ENCODE peak calls at places on chromosome 13, in four cellular contexts. One of them, this sample, is unnamed.

GRCh38 chr13:85603735-85604134 is 195.5 kb downstream of the SLITRK6 start:
- DNase-seq in CD8-positive, alpha-beta T cell: no peak
- DNase-seq in OCI-LY7: no peak
- DNase-seq in body of pancreas: no peak
- DNase-seq in this sample: no peak

GRCh38 chr13:32409561-32410440 is 18.1 kb downstream of the N4BP2L1 start:
- DNase-seq in OCI-LY7: no peak
- DNase-seq in CD8-positive, alpha-beta T cell: no peak
- DNase-seq in body of pancreas: no peak
- DNase-seq in this sample: no peak

GRCh38 chr13:73991884-73992283 is 142.3 kb downstream of the KLF12 start:
- DNase-seq in OCI-LY7: peak; percentile 84
- DNase-seq in CD8-positive, alpha-beta T cell: no peak
- DNase-seq in body of pancreas: no peak
- DNase-seq in this sample: no peak

GRCh38 chr13:22486490-22486889 is 694.3 kb upstream of the SGCG start:
- DNase-seq in body of pancreas: no peak
- DNase-seq in OCI-LY7: no peak
- DNase-seq in CD8-positive, alpha-beta T cell: no peak
- DNase-seq in this sample: no peak

GRCh38 chr13:66339214-66339613 is 890.9 kb downstream of the PCDH9 start:
- DNase-seq in CD8-positive, alpha-beta T cell: no peak
- DNase-seq in OCI-LY7: no peak
- DNase-seq in body of pancreas: no peak
- DNase-seq in this sample: no peak

GRCh38 chr13:61316647-61317046 is 99.0 kb downstream of the PCDH20 start:
- DNase-seq in body of pancreas: no peak
- DNase-seq in OCI-LY7: no peak
- DNase-seq in CD8-positive, alpha-beta T cell: no peak
- DNase-seq in this sample: no peak

GRCh38 chr13:26377038-26377437 is 123.1 kb downstream of the CDK8 start:
- DNase-seq in OCI-LY7: peak; percentile 18
- DNase-seq in CD8-positive, alpha-beta T cell: no peak
- DNase-seq in body of pancreas: peak; percentile 35
- DNase-seq in this sample: no peak

GRCh38 chr13:84645196-84646071 is 763.2 kb upstream of the SLITRK1 start:
- DNase-seq in CD8-positive, alpha-beta T cell: no peak
- DNase-seq in body of pancreas: peak; percentile 6
- DNase-seq in OCI-LY7: no peak
- DNase-seq in this sample: no peak

GRCh38 chr13:96632536-96633320 is 361.5 kb downstream of the OXGR1 start:
- DNase-seq in OCI-LY7: no peak
- DNase-seq in body of pancreas: no peak
- DNase-seq in CD8-positive, alpha-beta T cell: no peak
- DNase-seq in this sample: no peak

GRCh38 chr13:59728896-59729545 is 434.7 kb downstream of the DIAPH3 start:
- DNase-seq in OCI-LY7: no peak
- DNase-seq in CD8-positive, alpha-beta T cell: no peak
- DNase-seq in body of pancreas: no peak
- DNase-seq in this sample: no peak

GRCh38 chr13:113410472-113411201 is 42.7 kb downstream of the ADPRHL1 start:
- DNase-seq in body of pancreas: no peak
- DNase-seq in OCI-LY7: no peak
- DNase-seq in CD8-positive, alpha-beta T cell: no peak
- DNase-seq in this sample: no peak

GRCh38 chr13:75385708-75386083 is 96.3 kb downstream of the TBC1D4 start:
- DNase-seq in body of pancreas: no peak
- DNase-seq in CD8-positive, alpha-beta T cell: no peak
- DNase-seq in OCI-LY7: no peak
- DNase-seq in this sample: no peak

GRCh38 chr13:42968906-42969305 is 23.1 kb downstream of the EPSTI1 start:
- DNase-seq in OCI-LY7: no peak
- DNase-seq in body of pancreas: peak; percentile 40
- DNase-seq in CD8-positive, alpha-beta T cell: no peak
- DNase-seq in this sample: no peak

GRCh38 chr13:107767119-107767518 is 448.2 kb downstream of the LIG4 start:
- DNase-seq in OCI-LY7: no peak
- DNase-seq in CD8-positive, alpha-beta T cell: no peak
- DNase-seq in body of pancreas: no peak
- DNase-seq in this sample: no peak

GRCh38 chr13:113889467-113889866 is 25.6 kb upstream of the GAS6 start:
- DNase-seq in OCI-LY7: no peak
- DNase-seq in CD8-positive, alpha-beta T cell: no peak
- DNase-seq in body of pancreas: no peak
- DNase-seq in this sample: no peak

GRCh38 chr13:59776924-59777690 is 386.6 kb downstream of the DIAPH3 start:
- DNase-seq in CD8-positive, alpha-beta T cell: no peak
- DNase-seq in body of pancreas: no peak
- DNase-seq in OCI-LY7: no peak
- DNase-seq in this sample: no peak

GRCh38 chr13:98584668-98585397 is 7.9 kb upstream of the STK24 start:
- DNase-seq in body of pancreas: no peak
- DNase-seq in OCI-LY7: no peak
- DNase-seq in CD8-positive, alpha-beta T cell: no peak
- DNase-seq in this sample: no peak

GRCh38 chr13:76813874-76814273 is 72.3 kb downstream of the KCTD12 start:
- DNase-seq in body of pancreas: peak; percentile 35
- DNase-seq in OCI-LY7: no peak
- DNase-seq in CD8-positive, alpha-beta T cell: no peak
- DNase-seq in this sample: no peak

GRCh38 chr13:32639502-32640105 is 53.4 kb downstream of the PDS5B start:
- DNase-seq in OCI-LY7: peak; percentile 70
- DNase-seq in body of pancreas: peak; percentile 73
- DNase-seq in CD8-positive, alpha-beta T cell: peak; percentile 33
- DNase-seq in this sample: peak; percentile 20

GRCh38 chr13:41562083-41562482 is 104.7 kb downstream of the RGCC start:
- DNase-seq in OCI-LY7: no peak
- DNase-seq in body of pancreas: peak; percentile 51
- DNase-seq in CD8-positive, alpha-beta T cell: no peak
- DNase-seq in this sample: no peak

GRCh38 chr13:98503175-98504028 is 73.5 kb downstream of the STK24 start:
- DNase-seq in CD8-positive, alpha-beta T cell: no peak
- DNase-seq in body of pancreas: peak; percentile 31
- DNase-seq in OCI-LY7: no peak
- DNase-seq in this sample: no peak

GRCh38 chr13:95343944-95344343 is 42.7 kb upstream of the ABCC4 start:
- DNase-seq in OCI-LY7: no peak
- DNase-seq in body of pancreas: no peak
- DNase-seq in CD8-positive, alpha-beta T cell: no peak
- DNase-seq in this sample: no peak

GRCh38 chr13:101711307-101712025 is 259.0 kb downstream of the ITGBL1 start:
- DNase-seq in CD8-positive, alpha-beta T cell: no peak
- DNase-seq in OCI-LY7: no peak
- DNase-seq in body of pancreas: no peak
- DNase-seq in this sample: no peak

GRCh38 chr13:48876289-48876688 is 99.4 kb upstream of the FNDC3A start:
- DNase-seq in OCI-LY7: no peak
- DNase-seq in body of pancreas: no peak
- DNase-seq in CD8-positive, alpha-beta T cell: no peak
- DNase-seq in this sample: no peak

GRCh38 chr13:99299545-99300341 is 7.5 kb downstream of the GPR183 start:
- DNase-seq in OCI-LY7: no peak
- DNase-seq in CD8-positive, alpha-beta T cell: no peak
- DNase-seq in body of pancreas: no peak
- DNase-seq in this sample: no peak

GRCh38 chr13:74158028-74158427 is 23.8 kb upstream of the KLF12 start:
- DNase-seq in body of pancreas: no peak
- DNase-seq in CD8-positive, alpha-beta T cell: no peak
- DNase-seq in OCI-LY7: no peak
- DNase-seq in this sample: no peak

GRCh38 chr13:71760226-71760591 is 106.8 kb downstream of the DACH1 start:
- DNase-seq in OCI-LY7: no peak
- DNase-seq in CD8-positive, alpha-beta T cell: no peak
- DNase-seq in body of pancreas: no peak
- DNase-seq in this sample: no peak

GRCh38 chr13:102729560-102730275 is 34.9 kb upstream of the METTL21C start:
- DNase-seq in body of pancreas: no peak
- DNase-seq in CD8-positive, alpha-beta T cell: no peak
- DNase-seq in OCI-LY7: no peak
- DNase-seq in this sample: no peak

GRCh38 chr13:24630851-24631341 is 49.3 kb upstream of the ATP12A start:
- DNase-seq in body of pancreas: no peak
- DNase-seq in OCI-LY7: no peak
- DNase-seq in CD8-positive, alpha-beta T cell: no peak
- DNase-seq in this sample: no peak

GRCh38 chr13:80083516-80084085 is 257.3 kb downstream of the SPRY2 start:
- DNase-seq in OCI-LY7: no peak
- DNase-seq in body of pancreas: no peak
- DNase-seq in CD8-positive, alpha-beta T cell: no peak
- DNase-seq in this sample: no peak

GRCh38 chr13:101433895-101434294 is 17.6 kb upstream of the NALCN start:
- DNase-seq in CD8-positive, alpha-beta T cell: no peak
- DNase-seq in OCI-LY7: no peak
- DNase-seq in body of pancreas: no peak
- DNase-seq in this sample: no peak

GRCh38 chr13:106736941-106737340 is 169.0 kb upstream of the ARGLU1 start:
- DNase-seq in CD8-positive, alpha-beta T cell: no peak
- DNase-seq in OCI-LY7: no peak
- DNase-seq in body of pancreas: no peak
- DNase-seq in this sample: no peak

GRCh38 chr13:76965759-76966421 is 17.6 kb downstream of the ACOD1 start:
- DNase-seq in CD8-positive, alpha-beta T cell: no peak
- DNase-seq in OCI-LY7: no peak
- DNase-seq in body of pancreas: peak; percentile 30
- DNase-seq in this sample: no peak

GRCh38 chr13:44697058-44697457 is 120.9 kb upstream of the TSC22D1 start:
- DNase-seq in OCI-LY7: no peak
- DNase-seq in body of pancreas: no peak
- DNase-seq in CD8-positive, alpha-beta T cell: no peak
- DNase-seq in this sample: no peak
- H3K27ac ChIP-seq in OCI-LY7: no peak overlapping the region
- H3K27ac ChIP-seq in body of pancreas: no peak overlapping the region
- H3K27ac ChIP-seq in CD8-positive, alpha-beta T cell: no peak overlapping the region
- H3K27ac ChIP-seq in this sample: no peak overlapping the region

GRCh38 chr13:110311721-110312668 is 4.9 kb downstream of the COL4A2 start:
- DNase-seq in CD8-positive, alpha-beta T cell: no peak
- DNase-seq in body of pancreas: no peak
- DNase-seq in OCI-LY7: no peak
- DNase-seq in this sample: no peak
- H3K27ac ChIP-seq in CD8-positive, alpha-beta T cell: no peak overlapping the region
- H3K27ac ChIP-seq in body of pancreas: peak overlapping the region; percentile 16
- H3K27ac ChIP-seq in OCI-LY7: no peak overlapping the region
- H3K27ac ChIP-seq in this sample: no peak overlapping the region

GRCh38 chr13:53165201-53165600 is 136.6 kb downstream of the OLFM4 start:
- DNase-seq in OCI-LY7: no peak
- DNase-seq in body of pancreas: no peak
- DNase-seq in CD8-positive, alpha-beta T cell: no peak
- DNase-seq in this sample: no peak

GRCh38 chr13:53159439-53159838 is 130.8 kb downstream of the OLFM4 start:
- DNase-seq in OCI-LY7: no peak
- DNase-seq in body of pancreas: no peak
- DNase-seq in CD8-positive, alpha-beta T cell: no peak
- DNase-seq in this sample: no peak

GRCh38 chr13:53161231-53161630 is 132.6 kb downstream of the OLFM4 start:
- DNase-seq in body of pancreas: no peak
- DNase-seq in CD8-positive, alpha-beta T cell: no peak
- DNase-seq in OCI-LY7: no peak
- DNase-seq in this sample: no peak

GRCh38 chr13:53158201-53158600 is 129.6 kb downstream of the OLFM4 start:
- DNase-seq in OCI-LY7: no peak
- DNase-seq in CD8-positive, alpha-beta T cell: no peak
- DNase-seq in body of pancreas: no peak
- DNase-seq in this sample: no peak

GRCh38 chr13:53160211-53160610 is 131.6 kb downstream of the OLFM4 start:
- DNase-seq in OCI-LY7: no peak
- DNase-seq in CD8-positive, alpha-beta T cell: no peak
- DNase-seq in body of pancreas: no peak
- DNase-seq in this sample: no peak
- H3K27ac ChIP-seq in OCI-LY7: no peak overlapping the region
- H3K27ac ChIP-seq in CD8-positive, alpha-beta T cell: no peak overlapping the region
- H3K27ac ChIP-seq in body of pancreas: no peak overlapping the region
- H3K27ac ChIP-seq in this sample: no peak overlapping the region

DNA sequence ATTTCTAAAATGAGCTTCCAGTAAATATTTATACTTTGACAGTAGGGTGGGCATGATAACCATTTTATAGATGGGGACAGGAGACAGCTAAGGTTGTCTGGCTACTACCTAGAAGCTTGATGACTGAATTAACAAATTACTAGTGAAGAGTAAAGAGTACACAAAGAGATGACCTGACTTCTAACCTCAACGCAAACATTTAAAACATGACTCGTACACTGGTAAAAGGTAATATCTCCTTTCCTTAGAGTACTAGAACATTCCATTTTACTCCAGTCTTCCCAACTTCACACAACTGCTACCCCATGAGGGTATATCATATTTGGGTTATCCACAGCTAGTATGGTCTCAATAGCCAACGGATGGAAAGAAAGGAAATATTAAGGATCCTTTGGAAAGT is 258.9 kb downstream of the FOXO1 start:
- DNase-seq in OCI-LY7: no peak
- DNase-seq in body of pancreas: no peak
- DNase-seq in CD8-positive, alpha-beta T cell: no peak
- DNase-seq in this sample: no peak
- H3K27ac ChIP-seq in OCI-LY7: no peak overlapping the region
- H3K27ac ChIP-seq in body of pancreas: no peak overlapping the region
- H3K27ac ChIP-seq in CD8-positive, alpha-beta T cell: no peak overlapping the region
- H3K27ac ChIP-seq in this sample: no peak overlapping the region

DNA sequence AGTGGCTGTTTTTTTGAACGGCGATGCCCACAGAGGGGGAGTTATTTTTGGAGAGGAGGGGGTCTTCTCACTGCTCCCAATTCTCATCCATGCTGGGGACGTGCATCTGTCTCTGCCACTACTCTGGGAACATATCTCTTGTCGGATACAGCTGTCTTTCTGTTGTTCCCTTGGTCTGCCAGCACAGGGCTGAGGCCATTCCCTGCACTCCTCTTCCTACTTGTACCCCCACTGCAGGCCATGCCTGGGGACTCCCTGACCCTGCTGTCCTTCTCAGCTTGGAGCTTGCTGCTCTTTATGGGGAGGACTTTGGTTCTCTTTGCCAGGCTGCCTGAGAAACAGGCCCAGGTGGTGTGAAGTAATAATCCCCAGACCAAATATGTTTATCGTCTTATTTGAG is 19.0 kb downstream of the LRCH1 start:
- DNase-seq in body of pancreas: no peak
- DNase-seq in CD8-positive, alpha-beta T cell: no peak
- DNase-seq in OCI-LY7: no peak
- DNase-seq in this sample: no peak
- H3K27ac ChIP-seq in body of pancreas: no peak overlapping the region
- H3K27ac ChIP-seq in CD8-positive, alpha-beta T cell: no peak overlapping the region
- H3K27ac ChIP-seq in OCI-LY7: no peak overlapping the region
- H3K27ac ChIP-seq in this sample: no peak overlapping the region

GRCh38 chr13:30033681-30034447 is 183.4 kb upstream of the UBL3 start:
- DNase-seq in CD8-positive, alpha-beta T cell: no peak
- DNase-seq in body of pancreas: no peak
- DNase-seq in OCI-LY7: no peak
- DNase-seq in this sample: no peak
- H3K27ac ChIP-seq in CD8-positive, alpha-beta T cell: no peak overlapping the region
- H3K27ac ChIP-seq in body of pancreas: no peak overlapping the region
- H3K27ac ChIP-seq in OCI-LY7: no peak overlapping the region
- H3K27ac ChIP-seq in this sample: no peak overlapping the region

This sample was measured in effector memory CD4-positive, alpha-beta T cell.